ENCODE peak calls at places on chromosome 4, in four cellular contexts. S is kidney, R is bronchial epithelial cell, E is endothelial cell of umbilical vein. I is an unnamed sample.

GRCh38 chr4:118586357-118586790 is 98.8 kb upstream of the METTL14 start:
- DNase-seq in R (no peak), E (no peak), S (no peak), I (no peak)

GRCh38 chr4:28548549-28548948 is 1687.9 kb downstream of the STIM2 start:
- DNase-seq in E (no peak), R (no peak), S (no peak), I (no peak)

GRCh38 chr4:105988671-105989070 is 93.4 kb downstream of the NPNT start:
- DNase-seq in E (no peak), S (no peak), R (no peak), I (no peak)

GRCh38 chr4:181008164-181008563 is 1235.0 kb upstream of the TENM3 start:
- DNase-seq in E (no peak), S (no peak), R (no peak), I (peak)

GRCh38 chr4:99847362-99847976 is 30.8 kb downstream of the DAPP1 start:
- DNase-seq in E (no peak), R (no peak), S (no peak), I (no peak)

GRCh38 chr4:176011523-176011922 is 54.1 kb upstream of the WDR17 start:
- DNase-seq in E (no peak), R (no peak), S (no peak), I (no peak)

GRCh38 chr4:15239866-15240265 is 188.0 kb upstream of the C1QTNF7 start:
- DNase-seq in E (no peak), S (no peak), R (no peak), I (no peak)

GRCh38 chr4:133096972-133097371 is 52.1 kb upstream of the PCDH10 start:
- DNase-seq in S (no peak), E (peak), R (no peak), I (no peak)

GRCh38 chr4:115729739-115730266 is 616.4 kb upstream of the NDST4 start:
- DNase-seq in E (no peak), S (no peak), R (no peak), I (no peak)

GRCh38 chr4:106201373-106201772 is 114.6 kb downstream of the TBCK start:
- DNase-seq in S (no peak), R (peak), E (peak), I (no peak)

GRCh38 chr4:8318509-8318908 is 49.0 kb downstream of the HTRA3 start:
- DNase-seq in S (no peak), R (no peak), E (no peak), I (no peak)

GRCh38 chr4:53015681-53016080 is 153.6 kb downstream of the RASL11B start:
- DNase-seq in R (peak), S (no peak), E (peak), I (peak)

GRCh38 chr4:162056947-162057346 is 106.9 kb downstream of the FSTL5 start:
- DNase-seq in E (peak), R (no peak), S (no peak), I (no peak)

GRCh38 chr4:2799444-2799911 is 6.6 kb downstream of the SH3BP2 start:
- DNase-seq in S (peak), R (no peak), E (no peak), I (no peak)

GRCh38 chr4:31160146-31160545 is 440.0 kb downstream of the PCDH7 start:
- DNase-seq in E (no peak), R (no peak), S (no peak), I (peak)

GRCh38 chr4:13541720-13542576 is 2.4 kb downstream of the NKX3-2 start:
- DNase-seq in S (peak), R (peak), E (no peak), I (no peak)

GRCh38 chr4:80221161-80221560 is 23.9 kb downstream of the PRDM8 start:
- DNase-seq in S (no peak), R (no peak), E (no peak), I (no peak)

GRCh38 chr4:179817317-179817716 is 2375.1 kb upstream of the AGA start:
- DNase-seq in E (no peak), R (no peak), S (no peak), I (no peak)
- TF ChIP-seq CTCF in E (no peak), R (no peak), S (no peak), I (no peak)

GRCh38 chr4:112648263-112649054 is 11.5 kb downstream of the LARP7 start:
- DNase-seq in R (no peak), E (no peak), S (no peak), I (no peak)
- H3K4me3 ChIP-seq in R (no peak), E (no peak), S (no peak), I (no peak)

DNA sequence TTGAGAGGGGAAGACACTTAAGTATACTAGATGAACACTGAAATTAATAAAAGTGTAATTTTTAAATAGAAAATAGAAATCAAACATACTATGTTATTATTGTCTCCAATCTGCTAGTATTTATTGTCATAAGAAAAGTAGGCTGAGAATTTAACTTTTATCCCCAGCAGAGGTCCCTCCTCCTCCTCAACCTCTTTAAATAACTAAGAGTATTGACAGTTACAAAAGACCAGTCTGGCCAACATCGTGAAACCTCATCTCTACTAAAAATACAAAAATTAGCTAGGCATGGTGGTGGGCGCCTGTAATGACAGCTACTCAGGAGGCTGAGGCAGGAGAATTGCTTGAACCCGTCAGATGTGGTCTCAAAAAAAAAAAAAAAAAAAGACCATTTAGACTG is 4.1 kb downstream of the SLC30A9 start:
- DNase-seq in S (no peak), R (no peak), E (no peak), I (no peak)
- TF ChIP-seq CTCF in S (no peak), R (no peak), E (no peak), I (no peak)

DNA sequence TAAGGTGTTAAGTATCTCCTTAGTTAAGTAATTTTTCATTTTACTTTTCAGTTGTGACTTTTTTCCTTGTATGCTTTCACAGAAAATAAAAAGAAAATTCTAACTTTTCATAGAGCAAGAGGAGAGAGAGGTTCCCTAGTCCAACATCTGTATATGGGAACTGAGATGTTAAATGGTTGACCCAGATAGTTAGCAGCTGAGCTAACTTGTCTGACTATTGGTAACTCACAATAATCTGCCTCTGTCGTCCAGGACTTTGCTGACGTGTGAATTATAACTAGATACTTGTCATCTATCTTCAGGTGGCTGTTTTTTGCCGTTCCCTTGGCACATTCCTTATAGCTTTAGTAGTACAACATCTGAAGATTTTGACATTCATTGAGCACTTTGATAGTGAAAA is 29.9 kb downstream of the TBC1D19 start:
- DNase-seq in R (no peak), S (no peak), E (no peak), I (no peak)
- H3K4me3 ChIP-seq in R (no peak), S (no peak), E (no peak), I (no peak)

GRCh38 chr4:120056249-120056648 is 10.4 kb downstream of the MAD2L1 start:
- DNase-seq in E (peak), S (no peak), R (peak), I (no peak)
- TF ChIP-seq CTCF in E (no peak), S (no peak), R (no peak), I (no peak)

GRCh38 chr4:122797405-122798094 is 29.1 kb upstream of the FGF2 start:
- DNase-seq in E (no peak), S (no peak), R (no peak), I (no peak)

GRCh38 chr4:122793811-122794210 is 32.8 kb upstream of the FGF2 start:
- DNase-seq in E (no peak), S (no peak), R (no peak), I (no peak)

GRCh38 chr4:122798917-122799316 is 27.7 kb upstream of the FGF2 start:
- DNase-seq in S (no peak), E (no peak), R (no peak), I (no peak)

GRCh38 chr4:122796801-122797404 is 29.7 kb upstream of the FGF2 start:
- DNase-seq in E (no peak), R (no peak), S (no peak), I (no peak)

DNA sequence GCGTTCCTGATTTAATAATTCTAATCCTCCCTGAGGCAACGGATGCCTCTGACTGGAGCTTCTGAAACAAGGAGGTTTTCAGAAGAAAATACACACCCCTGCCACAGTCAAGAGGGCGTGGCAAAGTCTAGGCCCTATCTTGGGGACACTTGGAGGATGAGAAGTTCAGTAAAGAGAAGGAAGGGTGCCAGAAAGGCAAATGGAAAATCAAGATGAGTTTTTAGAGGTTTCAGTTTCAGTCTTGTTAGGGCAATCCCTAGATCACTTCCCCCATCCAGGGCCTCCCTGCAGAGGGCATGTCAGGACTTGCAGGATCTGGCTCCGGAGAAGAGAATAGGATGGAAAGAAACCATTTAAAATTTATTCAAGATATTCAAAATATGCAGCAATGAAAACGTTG is 28.5 kb upstream of the FGF2 start:
- DNase-seq in S (peak), E (peak), R (peak), I (peak)
- H3K4me3 ChIP-seq in S (no peak), E (no peak), R (peak), I (no peak)

GRCh38 chr4:169024762-169025161 is 14.7 kb upstream of the CBR4 start:
- DNase-seq in R (peak), S (no peak), E (peak), I (no peak)
- TF ChIP-seq CTCF in R (peak), S (peak), E (peak), I (peak)